ENCODE peak calls at places on chromosome 9, in seven cellular contexts. One of them, this sample, is unnamed.

GRCh38 chr9:108766786-108767185 is 89.0 kb downstream of the ACTL7B start:
- DNase-seq in Panc1: no peak
- DNase-seq in lower lobe of right lung: no peak
- DNase-seq in BE2C: no peak
- DNase-seq in left ventricle myocardium inferior: no peak
- DNase-seq in H1: no peak
- DNase-seq in pancreas: no peak
- DNase-seq in this sample: no peak

GRCh38 chr9:133930046-133931015 is 61.8 kb downstream of the VAV2 start:
- DNase-seq in Panc1: no peak
- DNase-seq in lower lobe of right lung: no peak
- DNase-seq in BE2C: no peak
- DNase-seq in left ventricle myocardium inferior: no peak
- DNase-seq in H1: no peak
- DNase-seq in pancreas: no peak
- DNase-seq in this sample: no peak

GRCh38 chr9:133278161-133279131 is 3.4 kb upstream of the ABO start:
- DNase-seq in Panc1: no peak
- DNase-seq in lower lobe of right lung: no peak
- DNase-seq in BE2C: no peak
- DNase-seq in left ventricle myocardium inferior: no peak
- DNase-seq in H1: no peak
- DNase-seq in pancreas: no peak
- DNase-seq in this sample: no peak

GRCh38 chr9:95752129-95752731 is 123.3 kb upstream of the ERCC6L2 start:
- DNase-seq in Panc1: no peak
- DNase-seq in lower lobe of right lung: no peak
- DNase-seq in BE2C: no peak
- DNase-seq in left ventricle myocardium inferior: no peak
- DNase-seq in H1: no peak
- DNase-seq in pancreas: no peak
- DNase-seq in this sample: no peak

GRCh38 chr9:75071530-75072122 is 16.3 kb downstream of the NMRK1 start:
- DNase-seq in Panc1: no peak
- DNase-seq in lower lobe of right lung: peak; percentile 81
- DNase-seq in BE2C: no peak
- DNase-seq in left ventricle myocardium inferior: no peak
- DNase-seq in H1: no peak
- DNase-seq in pancreas: no peak
- DNase-seq in this sample: peak; percentile 75

GRCh38 chr9:12738296-12738695 is 36.5 kb upstream of the LURAP1L start:
- DNase-seq in Panc1: no peak
- DNase-seq in lower lobe of right lung: no peak
- DNase-seq in BE2C: no peak
- DNase-seq in left ventricle myocardium inferior: no peak
- DNase-seq in H1: no peak
- DNase-seq in pancreas: no peak
- DNase-seq in this sample: no peak

GRCh38 chr9:93600504-93600903 is 24.1 kb downstream of the PHF2 start:
- DNase-seq in Panc1: no peak
- DNase-seq in lower lobe of right lung: no peak
- DNase-seq in BE2C: no peak
- DNase-seq in left ventricle myocardium inferior: no peak
- DNase-seq in H1: no peak
- DNase-seq in pancreas: no peak
- DNase-seq in this sample: no peak

GRCh38 chr9:70607926-70608325 is 193.5 kb upstream of the KLF9 start:
- DNase-seq in Panc1: no peak
- DNase-seq in lower lobe of right lung: no peak
- DNase-seq in BE2C: peak; percentile 22
- DNase-seq in left ventricle myocardium inferior: no peak
- DNase-seq in H1: no peak
- DNase-seq in pancreas: no peak
- DNase-seq in this sample: peak; percentile 53

GRCh38 chr9:37466037-37466709 is 923 bp upstream of the ZBTB5 start:
- DNase-seq in Panc1: peak; percentile 83
- DNase-seq in lower lobe of right lung: peak; percentile 75
- DNase-seq in BE2C: peak; percentile 87
- DNase-seq in left ventricle myocardium inferior: peak; percentile 63
- DNase-seq in H1: peak; percentile 43
- DNase-seq in pancreas: peak; percentile 82
- DNase-seq in this sample: peak; percentile 89

GRCh38 chr9:89467278-89467625 is 30.7 kb downstream of the SEMA4D start:
- DNase-seq in Panc1: no peak
- DNase-seq in lower lobe of right lung: no peak
- DNase-seq in BE2C: no peak
- DNase-seq in left ventricle myocardium inferior: no peak
- DNase-seq in H1: no peak
- DNase-seq in pancreas: no peak
- DNase-seq in this sample: no peak

GRCh38 chr9:131714161-131714646 is 25.7 kb downstream of the RAPGEF1 start:
- DNase-seq in Panc1: no peak
- DNase-seq in lower lobe of right lung: peak; percentile 53
- DNase-seq in BE2C: no peak
- DNase-seq in left ventricle myocardium inferior: peak; percentile 64
- DNase-seq in H1: no peak
- DNase-seq in pancreas: peak; percentile 58
- DNase-seq in this sample: no peak

GRCh38 chr9:112249277-112249676 is 74.2 kb upstream of the SUSD1 start:
- DNase-seq in Panc1: no peak
- DNase-seq in lower lobe of right lung: no peak
- DNase-seq in BE2C: no peak
- DNase-seq in left ventricle myocardium inferior: no peak
- DNase-seq in H1: no peak
- DNase-seq in pancreas: no peak
- DNase-seq in this sample: no peak

GRCh38 chr9:114643906-114644305 is 13.7 kb downstream of the TEX53 start:
- DNase-seq in Panc1: no peak
- DNase-seq in lower lobe of right lung: no peak
- DNase-seq in BE2C: no peak
- DNase-seq in left ventricle myocardium inferior: no peak
- DNase-seq in H1: no peak
- DNase-seq in pancreas: no peak
- DNase-seq in this sample: no peak

GRCh38 chr9:128104171-128104618 is 23.3 kb downstream of the PTGES2 start:
- DNase-seq in Panc1: no peak
- DNase-seq in lower lobe of right lung: peak; percentile 17
- DNase-seq in BE2C: no peak
- DNase-seq in left ventricle myocardium inferior: no peak
- DNase-seq in H1: no peak
- DNase-seq in pancreas: peak; percentile 91
- DNase-seq in this sample: no peak
- H3K4me1 ChIP-seq in Panc1: no peaks in the 10 kb centered on the region
- H3K4me1 ChIP-seq in lower lobe of right lung: peaks cover 55% of the 10 kb centered on the region
- H3K4me1 ChIP-seq in BE2C: peaks cover 22% of the 10 kb centered on the region
- H3K4me1 ChIP-seq in left ventricle myocardium inferior: peaks cover 56% of the 10 kb centered on the region
- H3K4me1 ChIP-seq in H1: peaks cover 11% of the 10 kb centered on the region
- H3K4me1 ChIP-seq in pancreas: peaks cover 46% of the 10 kb centered on the region
- H3K4me1 ChIP-seq in this sample: peaks cover 50% of the 10 kb centered on the region

DNA sequence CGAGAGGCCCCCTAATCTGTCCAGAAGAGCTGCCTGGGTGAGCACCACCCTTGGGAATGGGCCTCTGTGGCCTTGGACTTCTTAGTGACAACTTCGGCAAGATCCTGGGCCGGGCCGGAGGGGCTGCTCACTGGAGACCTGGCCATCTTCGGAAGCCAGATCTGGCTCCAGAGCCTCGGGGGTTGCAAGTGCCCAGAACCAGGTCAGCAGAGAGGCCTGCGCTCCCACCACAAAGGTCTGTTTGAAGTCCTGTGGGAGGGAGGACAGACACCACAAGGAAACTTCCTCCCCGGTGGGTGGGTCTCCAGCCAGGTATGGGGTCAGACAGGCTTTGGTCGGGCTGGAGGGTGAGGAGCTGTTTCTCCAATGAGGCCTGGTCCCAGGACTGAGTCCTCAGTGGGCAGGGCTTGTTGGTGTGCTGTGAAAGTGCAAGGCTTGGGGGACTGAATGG is 86.1 kb downstream of the DAB2IP start:
- DNase-seq in Panc1: no peak
- DNase-seq in lower lobe of right lung: no peak
- DNase-seq in BE2C: no peak
- DNase-seq in left ventricle myocardium inferior: no peak
- DNase-seq in H1: no peak
- DNase-seq in pancreas: no peak
- DNase-seq in this sample: no peak
- H3K4me3 ChIP-seq in Panc1: no peak overlapping the region
- H3K4me3 ChIP-seq in lower lobe of right lung: peak overlapping the region; percentile 58
- H3K4me3 ChIP-seq in BE2C: no peak overlapping the region
- H3K4me3 ChIP-seq in left ventricle myocardium inferior: no peak overlapping the region
- H3K4me3 ChIP-seq in H1: no peak overlapping the region
- H3K4me3 ChIP-seq in pancreas: no peak overlapping the region
- H3K4me3 ChIP-seq in this sample: peak overlapping the region; percentile 44

GRCh38 chr9:138098908-138099791 is 221.6 kb downstream of the CACNA1B start:
- DNase-seq in Panc1: no peak
- DNase-seq in lower lobe of right lung: peak; percentile 28
- DNase-seq in BE2C: no peak
- DNase-seq in left ventricle myocardium inferior: no peak
- DNase-seq in H1: no peak
- DNase-seq in pancreas: no peak
- DNase-seq in this sample: peak; percentile 50
- H3K9me3 ChIP-seq in Panc1: no peaks in the 10 kb centered on the region
- H3K9me3 ChIP-seq in lower lobe of right lung: no peaks in the 10 kb centered on the region
- H3K9me3 ChIP-seq in BE2C: no peaks in the 10 kb centered on the region
- H3K9me3 ChIP-seq in left ventricle myocardium inferior: no peaks in the 10 kb centered on the region
- H3K9me3 ChIP-seq in H1: peaks cover 12% of the 10 kb centered on the region
- H3K9me3 ChIP-seq in pancreas: no peaks in the 10 kb centered on the region
- H3K9me3 ChIP-seq in this sample: no peaks in the 10 kb centered on the region

GRCh38 chr9:127558581-127559246 is 53.4 kb upstream of the STXBP1 start:
- DNase-seq in Panc1: no peak
- DNase-seq in lower lobe of right lung: no peak
- DNase-seq in BE2C: no peak
- DNase-seq in left ventricle myocardium inferior: no peak
- DNase-seq in H1: no peak
- DNase-seq in pancreas: no peak
- DNase-seq in this sample: no peak

GRCh38 chr9:127557998-127558546 is 54.0 kb upstream of the STXBP1 start:
- DNase-seq in Panc1: no peak
- DNase-seq in lower lobe of right lung: no peak
- DNase-seq in BE2C: no peak
- DNase-seq in left ventricle myocardium inferior: no peak
- DNase-seq in H1: no peak
- DNase-seq in pancreas: no peak
- DNase-seq in this sample: no peak

GRCh38 chr9:127556871-127557270 is 55.2 kb upstream of the STXBP1 start:
- DNase-seq in Panc1: no peak
- DNase-seq in lower lobe of right lung: peak; percentile 37
- DNase-seq in BE2C: no peak
- DNase-seq in left ventricle myocardium inferior: no peak
- DNase-seq in H1: no peak
- DNase-seq in pancreas: no peak
- DNase-seq in this sample: no peak

GRCh38 chr9:127555830-127556820 is 56.0 kb upstream of the STXBP1 start:
- DNase-seq in Panc1: no peak
- DNase-seq in lower lobe of right lung: peak; percentile 82
- DNase-seq in BE2C: no peak
- DNase-seq in left ventricle myocardium inferior: peak; percentile 58
- DNase-seq in H1: no peak
- DNase-seq in pancreas: peak; percentile 68
- DNase-seq in this sample: peak; percentile 88

GRCh38 chr9:127557466-127557869 is 54.6 kb upstream of the STXBP1 start:
- DNase-seq in Panc1: no peak
- DNase-seq in lower lobe of right lung: peak; percentile 46
- DNase-seq in BE2C: peak; percentile 43
- DNase-seq in left ventricle myocardium inferior: no peak
- DNase-seq in H1: no peak
- DNase-seq in pancreas: no peak
- DNase-seq in this sample: no peak
- H3K4me1 ChIP-seq in Panc1: peaks cover 79% of the 10 kb centered on the region
- H3K4me1 ChIP-seq in lower lobe of right lung: peaks cover 93% of the 10 kb centered on the region
- H3K4me1 ChIP-seq in BE2C: no peaks in the 10 kb centered on the region
- H3K4me1 ChIP-seq in left ventricle myocardium inferior: peaks cover 89% of the 10 kb centered on the region
- H3K4me1 ChIP-seq in H1: peaks cover 5% of the 10 kb centered on the region
- H3K4me1 ChIP-seq in pancreas: peaks cover 32% of the 10 kb centered on the region
- H3K4me1 ChIP-seq in this sample: peaks cover 97% of the 10 kb centered on the region

DNA sequence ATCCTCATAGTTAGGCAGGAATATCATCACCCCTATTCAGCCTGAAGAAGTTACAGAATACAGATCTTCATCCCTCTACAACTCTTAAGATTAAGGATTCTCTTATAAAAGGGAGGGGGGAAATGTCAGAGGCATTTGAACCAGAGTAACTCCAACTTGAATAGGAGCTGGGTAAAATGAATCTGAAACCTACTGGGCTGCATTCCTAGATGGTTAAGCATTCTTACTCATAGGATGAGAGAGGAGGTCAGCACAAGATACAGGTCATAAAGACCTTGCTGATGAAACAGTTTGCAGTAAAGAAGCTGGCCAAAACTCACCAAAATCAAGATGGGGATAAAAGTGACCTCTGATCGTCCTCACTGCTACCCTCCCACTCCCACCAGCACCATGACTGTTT is 14.4 kb downstream of the FREM1 start:
- DNase-seq in Panc1: no peak
- DNase-seq in lower lobe of right lung: no peak
- DNase-seq in BE2C: no peak
- DNase-seq in left ventricle myocardium inferior: no peak
- DNase-seq in H1: no peak
- DNase-seq in pancreas: no peak
- DNase-seq in this sample: no peak
- H3K4me3 ChIP-seq in Panc1: no peak overlapping the region
- H3K4me3 ChIP-seq in lower lobe of right lung: no peak overlapping the region
- H3K4me3 ChIP-seq in BE2C: no peak overlapping the region
- H3K4me3 ChIP-seq in left ventricle myocardium inferior: no peak overlapping the region
- H3K4me3 ChIP-seq in H1: no peak overlapping the region
- H3K4me3 ChIP-seq in pancreas: no peak overlapping the region
- H3K4me3 ChIP-seq in this sample: no peak overlapping the region

DNA sequence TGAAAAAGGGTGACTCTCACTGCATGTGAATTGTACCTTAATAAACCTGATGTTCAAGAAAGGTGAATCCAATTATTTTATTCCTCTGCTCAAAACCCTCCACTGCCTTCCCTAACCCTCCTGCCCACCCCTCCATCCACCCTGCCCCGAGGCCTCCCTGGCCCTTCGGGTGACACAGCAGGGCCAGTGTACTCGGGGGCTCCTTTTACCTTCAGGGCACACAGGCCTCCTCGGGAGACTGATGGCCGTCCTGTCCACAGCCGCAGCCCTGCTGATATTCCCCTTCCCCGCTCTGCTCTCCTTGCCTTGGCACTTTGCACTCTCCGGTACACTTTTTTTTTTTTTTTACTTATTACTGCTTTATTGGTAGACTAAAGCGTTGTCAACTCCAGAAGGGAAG is 234.0 kb downstream of the CACNA1B start:
- DNase-seq in Panc1: no peak
- DNase-seq in lower lobe of right lung: no peak
- DNase-seq in BE2C: no peak
- DNase-seq in left ventricle myocardium inferior: no peak
- DNase-seq in H1: no peak
- DNase-seq in pancreas: no peak
- DNase-seq in this sample: no peak
- H3K9me3 ChIP-seq in Panc1: no peaks in the 10 kb centered on the region
- H3K9me3 ChIP-seq in lower lobe of right lung: no peaks in the 10 kb centered on the region
- H3K9me3 ChIP-seq in BE2C: no peaks in the 10 kb centered on the region
- H3K9me3 ChIP-seq in left ventricle myocardium inferior: no peaks in the 10 kb centered on the region
- H3K9me3 ChIP-seq in H1: peaks cover 58% of the 10 kb centered on the region
- H3K9me3 ChIP-seq in pancreas: no peaks in the 10 kb centered on the region
- H3K9me3 ChIP-seq in this sample: no peaks in the 10 kb centered on the region

GRCh38 chr9:26334709-26335108 is 557.9 kb downstream of the CAAP1 start:
- DNase-seq in Panc1: no peak
- DNase-seq in lower lobe of right lung: no peak
- DNase-seq in BE2C: no peak
- DNase-seq in left ventricle myocardium inferior: no peak
- DNase-seq in H1: no peak
- DNase-seq in pancreas: no peak
- DNase-seq in this sample: no peak
- H3K4me1 ChIP-seq in Panc1: no peaks in the 10 kb centered on the region
- H3K4me1 ChIP-seq in lower lobe of right lung: no peaks in the 10 kb centered on the region
- H3K4me1 ChIP-seq in BE2C: no peaks in the 10 kb centered on the region
- H3K4me1 ChIP-seq in left ventricle myocardium inferior: no peaks in the 10 kb centered on the region
- H3K4me1 ChIP-seq in H1: no peaks in the 10 kb centered on the region
- H3K4me1 ChIP-seq in pancreas: no peaks in the 10 kb centered on the region
- H3K4me1 ChIP-seq in this sample: no peaks in the 10 kb centered on the region